ENCODE peak calls at places on chromosomes 6 and 20, in nine cellular contexts. K is heart left ventricle, M is mucosa of descending colon, H is mammary epithelial cell, E is lung, Z is GM12878, U is upper lobe of right lung, T is heart right ventricle, P is uterus. J is an unnamed sample.

GRCh38 chr20:10648651-10649050 is 25.1 kb downstream of the JAG1 start:
- DNase-seq in H (no peak), K (no peak), U (no peak), T (no peak), M (no peak), Z (peak; percentile 28), P (no peak), E (no peak), J (no peak)

GRCh38 chr6:114007451-114007953 is 36.6 kb upstream of the HDAC2 start:
- DNase-seq in M (no peak), P (no peak), H (peak; percentile 17), K (no peak), Z (peak; percentile 17), U (no peak), E (no peak), T (no peak), J (no peak)

GRCh38 chr20:49674383-49675352 is 39.0 kb downstream of the B4GALT5 start:
- DNase-seq in H (peak; percentile 63), M (no peak), E (no peak), P (no peak), K (no peak), T (no peak), Z (no peak), U (no peak), J (no peak)

GRCh38 chr6:17867880-17868279 is 119.6 kb downstream of the KIF13A start:
- DNase-seq in M (no peak), H (peak; percentile 24), K (no peak), U (no peak), Z (no peak), P (no peak), T (no peak), E (no peak), J (no peak)

GRCh38 chr20:25243416-25243979 is 4.4 kb upstream of the PYGB start:
- DNase-seq in T (no peak), P (no peak), U (no peak), Z (no peak), H (no peak), E (no peak), M (no peak), K (no peak), J (no peak)

GRCh38 chr6:107318100-107318736 is 141.1 kb downstream of the PDSS2 start:
- DNase-seq in T (peak; percentile 50), E (peak; percentile 45), Z (peak; percentile 7), P (peak; percentile 16), K (peak; percentile 58), H (peak; percentile 19), M (no peak), U (peak; percentile 64), J (no peak)

GRCh38 chr6:166625356-166625755 is 1.7 kb downstream of the RPS6KA2 start:
- DNase-seq in M (no peak), Z (no peak), U (no peak), E (no peak), K (peak; percentile 41), P (no peak), T (no peak), H (peak; percentile 34), J (no peak)

GRCh38 chr6:45507156-45507555 is 129.4 kb upstream of the SUPT3H start:
- DNase-seq in Z (no peak), U (no peak), K (no peak), H (peak; percentile 43), M (no peak), P (no peak), T (no peak), E (no peak), J (no peak)

GRCh38 chr6:84669945-84670344 is 94.5 kb downstream of the TBX18 start:
- DNase-seq in T (no peak), U (no peak), H (no peak), Z (no peak), K (no peak), M (no peak), P (no peak), E (no peak), J (no peak)

GRCh38 chr20:46720019-46720418 is 10.6 kb downstream of the SLC2A10 start:
- DNase-seq in M (no peak), K (no peak), E (no peak), U (no peak), P (no peak), T (no peak), Z (no peak), H (no peak), J (no peak)

GRCh38 chr6:151252626-151253025 is 12.9 kb downstream of the AKAP12 start:
- DNase-seq in U (no peak), H (no peak), E (no peak), T (no peak), Z (no peak), P (no peak), M (no peak), K (no peak), J (no peak)

GRCh38 chr6:7758456-7758855 is 32.6 kb downstream of the BMP6 start:
- DNase-seq in U (no peak), T (no peak), P (no peak), H (peak; percentile 83), K (no peak), Z (no peak), M (no peak), E (no peak), J (no peak)

GRCh38 chr6:156645106-156645505 is 132.1 kb upstream of the ARID1B start:
- DNase-seq in K (no peak), E (no peak), P (no peak), Z (no peak), U (no peak), T (no peak), M (no peak), H (no peak), J (peak; percentile 35)

GRCh38 chr6:33599413-33599911 is 19.4 kb upstream of the BAK1 start:
- DNase-seq in E (no peak), P (no peak), U (no peak), Z (no peak), M (peak; percentile 60), K (no peak), H (peak; percentile 69), T (no peak), J (peak; percentile 90)

GRCh38 chr6:68139130-68139529 is 496.0 kb upstream of the ADGRB3 start:
- DNase-seq in E (no peak), K (no peak), M (no peak), Z (no peak), H (no peak), P (no peak), U (no peak), T (no peak), J (no peak)

DNA sequence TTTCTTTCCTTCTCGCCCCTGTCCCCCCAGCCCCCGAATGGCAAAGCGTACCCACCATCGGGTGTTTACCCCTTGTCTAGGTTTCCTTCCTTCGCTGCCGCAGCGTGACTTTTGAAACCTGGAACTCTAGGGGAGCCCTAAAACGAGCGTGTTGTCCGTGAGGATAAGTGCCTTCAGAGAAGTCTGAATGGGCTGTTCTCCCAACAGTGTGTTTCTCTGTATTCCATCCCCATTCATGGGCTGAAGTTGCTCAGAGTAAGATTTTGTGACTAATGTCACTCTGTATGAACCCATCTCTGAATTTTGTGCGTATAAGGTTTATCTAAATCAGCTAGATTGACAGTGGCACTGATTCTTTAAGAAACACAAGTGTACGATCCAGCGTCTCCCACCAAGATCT is 949 bp downstream of the MACROD2 start:
- DNase-seq in U (no peak), H (no peak), T (no peak), P (no peak), K (no peak), Z (no peak), M (no peak), E (no peak), J (no peak)
- H3K9me3 ChIP-seq in U (peaks cover 10% of the 10 kb centered on the region), H (peaks cover 2% of the 10 kb centered on the region), T (no peaks in the 10 kb centered on the region), P (peaks cover 10% of the 10 kb centered on the region), K (peaks cover 5% of the 10 kb centered on the region), Z (no peaks in the 10 kb centered on the region), M (peaks cover 9% of the 10 kb centered on the region), E (no peaks in the 10 kb centered on the region), J (peaks cover 12% of the 10 kb centered on the region)

DNA sequence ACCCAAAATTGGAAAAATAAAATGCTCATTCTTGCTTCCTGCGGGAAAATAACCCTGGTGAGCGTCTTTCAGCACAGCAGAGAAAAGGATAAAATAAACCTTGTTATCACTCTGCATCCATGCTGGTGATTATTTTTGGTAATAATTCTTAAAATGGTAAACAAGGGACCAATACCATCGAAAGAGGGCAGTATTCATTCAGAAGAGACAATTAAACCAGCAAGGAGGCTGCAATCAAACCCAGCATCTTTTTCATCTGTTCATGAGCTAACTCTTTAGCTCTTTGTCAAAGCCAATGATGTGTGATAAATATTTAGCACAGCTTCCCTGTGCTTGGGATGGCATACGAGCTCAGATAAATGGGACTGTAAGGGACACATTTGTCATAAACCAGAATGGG is 34.3 kb downstream of the CDH26 start:
- DNase-seq in U (no peak), Z (no peak), H (no peak), K (no peak), E (no peak), P (no peak), M (no peak), T (no peak), J (no peak)
- TF ChIP-seq CTCF in U (no peak), Z (no peak), H (no peak), K (no peak), E (no peak), P (no peak), M (no peak), T (no peak), J (no peak)

GRCh38 chr20:14709439-14709838 is 372.0 kb upstream of the FLRT3 start:
- DNase-seq in Z (no peak), M (no peak), T (no peak), H (no peak), E (no peak), P (no peak), K (no peak), U (no peak), J (no peak)

GRCh38 chr20:14712302-14712739 is 374.9 kb upstream of the FLRT3 start:
- DNase-seq in E (no peak), H (peak; percentile 82), K (no peak), U (no peak), Z (no peak), M (no peak), P (no peak), T (no peak), J (no peak)

GRCh38 chr20:14710941-14711340 is 373.5 kb upstream of the FLRT3 start:
- DNase-seq in P (no peak), K (no peak), Z (no peak), E (no peak), M (no peak), H (peak; percentile 65), U (no peak), T (no peak), J (no peak)

GRCh38 chr20:14707865-14708574 is 370.6 kb upstream of the FLRT3 start:
- DNase-seq in Z (no peak), E (no peak), U (no peak), P (no peak), M (no peak), T (no peak), K (no peak), H (no peak), J (no peak)

DNA sequence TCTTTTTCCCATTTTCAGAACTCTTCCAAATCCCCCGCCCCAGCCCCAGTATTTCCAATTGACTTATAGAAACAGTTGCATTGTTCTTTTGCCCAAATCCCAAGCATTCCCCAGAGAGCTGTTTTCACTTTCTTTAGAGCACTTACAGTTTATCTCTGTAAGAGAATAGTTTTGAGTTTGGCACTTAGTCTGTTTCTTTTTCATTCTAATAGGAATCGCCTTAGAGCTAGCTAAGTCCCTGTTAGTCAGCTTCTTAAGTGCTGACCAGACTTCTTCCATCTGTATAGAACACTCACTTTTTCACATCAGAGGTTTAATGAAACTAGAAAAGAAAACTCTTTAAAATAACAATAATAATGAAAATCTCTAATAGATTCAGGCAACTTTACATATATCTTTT is 374.3 kb upstream of the FLRT3 start:
- DNase-seq in K (no peak), H (no peak), M (no peak), E (no peak), U (no peak), P (no peak), T (no peak), Z (no peak), J (no peak)
- H3K4me1 ChIP-seq in K (no peaks in the 10 kb centered on the region), H (peaks cover 25% of the 10 kb centered on the region), M (peaks cover 15% of the 10 kb centered on the region), E (no peaks in the 10 kb centered on the region), U (peaks cover 8% of the 10 kb centered on the region), P (no peaks in the 10 kb centered on the region), T (no peaks in the 10 kb centered on the region), Z (no peaks in the 10 kb centered on the region), J (peaks cover 13% of the 10 kb centered on the region)

GRCh38 chr6:297571-298232 is 5.4 kb downstream of the DUSP22 start:
- DNase-seq in H (no peak), T (no peak), E (no peak), M (no peak), Z (no peak), P (no peak), U (no peak), K (no peak), J (no peak)
- H3K9me3 ChIP-seq in H (peaks cover 6% of the 10 kb centered on the region), T (no peaks in the 10 kb centered on the region), E (no peaks in the 10 kb centered on the region), M (peaks cover 7% of the 10 kb centered on the region), Z (no peaks in the 10 kb centered on the region), P (no peaks in the 10 kb centered on the region), U (no peaks in the 10 kb centered on the region), K (no peaks in the 10 kb centered on the region), J (no peaks in the 10 kb centered on the region)